ENCODE peak calls at places on chromosomes 6 and 20, in four cellular contexts. X is right lobe of liver, T is cardiac fibroblast, D is dorsolateral prefrontal cortex. N is an unnamed sample.

GRCh38 chr6:166720859-166721258 is 93.8 kb upstream of the RPS6KA2 start:
- DNase-seq in T (no peak), D (no peak), X (no peak), N (no peak)

GRCh38 chr6:46129301-46129633 is 522 bp upstream of the ENPP4 start:
- DNase-seq in T (no peak), X (no peak), D (no peak), N (no peak)

GRCh38 chr20:25325997-25326396 is 64.6 kb downstream of the ABHD12 start:
- DNase-seq in D (no peak), X (no peak), T (no peak), N (no peak)

GRCh38 chr20:2520617-2521016 is 11.9 kb upstream of the ZNF343 start:
- DNase-seq in D (no peak), T (no peak), X (no peak), N (no peak)

GRCh38 chr6:130959938-130960337 is 103.1 kb downstream of the EPB41L2 start:
- DNase-seq in D (no peak), X (no peak), T (no peak), N (no peak)

GRCh38 chr6:142013286-142013685 is 119.4 kb upstream of the GJE1 start:
- DNase-seq in D (no peak), T (peak; percentile 82), X (no peak), N (no peak)

GRCh38 chr6:84061613-84062398 is 28.2 kb downstream of the MRAP2 start:
- DNase-seq in D (no peak), T (no peak), X (no peak), N (no peak)

GRCh38 chr6:158703121-158703839 is 53.4 kb downstream of the SYTL3 start:
- DNase-seq in X (no peak), D (no peak), T (no peak), N (peak; percentile 79)

GRCh38 chr6:134372603-134373281 is 54.8 kb upstream of the SGK1 start:
- DNase-seq in X (peak; percentile 50), T (peak; percentile 80), D (no peak), N (peak; percentile 65)

GRCh38 chr6:73699656-73700055 is 3.7 kb downstream of the CD109 start:
- DNase-seq in X (no peak), D (no peak), T (peak; percentile 35), N (no peak)

GRCh38 chr6:35441205-35441604 is 10.9 kb upstream of the FANCE start:
- DNase-seq in X (no peak), T (no peak), D (no peak), N (peak; percentile 68)

DNA sequence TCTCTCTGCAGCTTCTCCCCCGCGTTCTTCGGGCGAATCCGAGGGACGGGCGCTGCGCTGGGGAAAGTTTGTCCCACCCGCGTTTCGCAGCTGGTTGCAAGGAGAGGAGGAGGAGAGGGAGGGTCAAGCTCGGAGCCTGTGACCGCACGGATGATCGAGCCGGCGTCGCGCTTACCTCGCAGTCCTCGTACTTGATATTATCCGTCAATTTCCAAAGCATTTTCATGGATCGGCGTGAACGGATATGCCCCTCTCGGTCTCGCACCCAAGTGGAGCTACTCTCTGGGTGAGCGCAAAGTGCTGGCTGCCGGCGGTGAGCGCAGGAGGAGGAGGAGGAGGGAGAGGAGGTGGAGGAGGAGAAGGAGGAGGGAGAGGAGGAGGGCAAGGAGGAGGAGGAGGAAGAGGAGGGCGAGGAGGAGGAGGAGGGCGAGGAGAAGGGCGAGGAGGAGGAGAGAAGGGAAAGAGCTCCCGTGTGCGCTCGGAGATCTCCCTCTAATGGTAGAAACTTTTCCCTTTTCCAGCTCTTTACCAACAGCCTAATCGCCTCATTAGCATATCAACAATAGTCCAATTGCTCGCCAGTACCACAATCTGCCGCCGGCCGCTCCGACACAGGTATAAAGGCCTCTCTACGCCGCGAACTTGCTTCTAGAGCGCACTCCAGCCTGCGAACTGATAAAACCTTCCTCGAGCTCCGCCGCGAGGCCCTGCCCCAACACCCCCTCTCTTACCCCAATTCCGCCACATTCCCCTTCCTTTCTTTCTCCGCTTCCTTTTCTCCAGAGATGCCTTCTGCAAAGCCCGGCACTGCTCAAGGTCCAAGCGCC is at the start of gene TFAP2A:
- DNase-seq in X (no peak), T (peak; percentile 61), D (no peak), N (no peak)
- H3K4me3 ChIP-seq in X (no peak within 1 kb of the TSS), T (no peak within 1 kb of the TSS), D (peak within 1 kb of the TSS; percentile 63), N (peak within 1 kb of the TSS; percentile 26)

GRCh38 chr20:52152416-52152815 is 39.2 kb downstream of the ZFP64 start:
- DNase-seq in X (no peak), D (no peak), T (no peak), N (no peak)
- H3K4me3 ChIP-seq in X (no peak overlapping the region), D (no peak overlapping the region), T (no peak overlapping the region), N (no peak overlapping the region)

DNA sequence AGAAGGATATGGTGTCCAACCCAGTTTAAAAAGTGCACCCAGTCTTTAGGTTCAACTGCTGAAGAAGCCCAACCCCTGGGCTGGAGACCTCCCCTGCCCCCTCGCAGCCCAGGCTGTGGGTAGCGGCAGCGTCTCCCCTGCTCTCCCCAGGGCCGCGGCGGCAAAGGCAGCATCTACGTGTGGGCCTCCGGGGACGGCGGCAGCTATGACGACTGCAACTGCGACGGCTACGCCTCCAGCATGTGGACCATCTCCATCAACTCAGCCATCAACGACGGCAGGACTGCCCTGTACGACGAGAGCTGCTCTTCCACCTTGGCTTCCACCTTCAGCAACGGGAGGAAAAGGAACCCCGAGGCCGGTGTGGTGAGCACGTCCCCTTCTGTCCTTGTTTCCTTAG is 77.6 kb downstream of the BFSP1 start:
- DNase-seq in T (no peak), X (no peak), D (no peak), N (no peak)
- H3K4me3 ChIP-seq in T (no peak overlapping the region), X (no peak overlapping the region), D (no peak overlapping the region), N (no peak overlapping the region)

GRCh38 chr20:45892828-45893500 is 1.8 kb downstream of the CTSA start:
- DNase-seq in T (no peak), D (no peak), X (peak; percentile 28), N (no peak)
- H3K4me3 ChIP-seq in T (no peak overlapping the region), D (no peak overlapping the region), X (no peak overlapping the region), N (no peak overlapping the region)

GRCh38 chr6:127939442-127940066 is 38.7 kb upstream of the THEMIS start:
- DNase-seq in T (peak; percentile 62), D (no peak), X (no peak), N (no peak)
- H3K4me3 ChIP-seq in T (no peak overlapping the region), D (no peak overlapping the region), X (no peak overlapping the region), N (no peak overlapping the region)

DNA sequence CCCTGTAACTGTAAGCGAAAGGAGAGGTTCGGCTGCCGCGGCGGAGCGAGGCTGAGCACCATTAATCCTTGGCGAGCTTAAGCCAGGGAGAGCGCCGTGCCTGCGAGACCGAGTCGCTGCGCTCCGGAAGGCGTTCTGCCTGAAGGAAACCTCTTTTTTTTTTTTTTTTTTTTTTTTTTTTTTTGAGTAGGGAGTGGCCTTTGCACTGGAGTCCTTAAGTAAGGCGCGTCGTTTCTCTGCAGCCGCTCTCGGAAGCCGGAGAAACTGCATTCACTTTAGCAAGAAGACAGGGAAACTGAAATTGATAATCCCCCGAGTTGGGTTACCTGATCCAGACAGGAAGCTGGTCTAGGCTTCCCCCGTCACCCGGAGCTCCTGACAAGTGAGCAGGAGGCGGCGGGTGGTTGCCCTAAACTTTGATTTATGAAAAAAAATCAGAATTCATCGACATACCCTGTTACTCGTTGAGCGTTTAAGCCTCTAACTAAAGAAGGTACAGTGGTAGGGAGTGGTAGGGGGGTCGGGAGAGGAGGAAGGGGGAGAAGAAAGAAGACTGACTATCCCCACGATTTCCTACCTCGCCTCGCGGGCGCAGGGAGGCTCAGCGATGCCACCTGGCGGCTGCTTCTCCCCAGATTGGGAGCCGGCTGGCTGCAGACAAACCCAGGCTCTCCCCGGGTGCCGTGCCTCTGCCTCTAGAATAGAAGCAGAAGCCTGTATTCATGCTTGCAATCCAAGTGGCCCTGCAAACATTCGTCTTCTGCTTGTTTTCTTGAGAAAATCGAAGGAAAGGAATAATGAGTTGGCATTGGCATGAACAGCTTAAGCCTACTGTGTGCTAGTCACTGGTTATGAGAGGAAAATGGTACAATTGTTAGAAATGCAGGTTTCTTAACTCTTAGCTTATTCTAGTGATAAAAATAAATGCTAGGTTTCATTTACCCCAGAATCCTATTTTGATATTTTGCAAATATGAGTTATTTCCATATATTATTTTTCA is 4.4 kb upstream of the SOX4 start:
- DNase-seq in T (peak; percentile 93), D (peak; percentile 77), X (peak; percentile 93), N (peak; percentile 95)
- H3K4me3 ChIP-seq in T (peak overlapping the region; percentile 67), D (peak overlapping the region; percentile 77), X (peak overlapping the region; percentile 50), N (peak overlapping the region; percentile 58)

GRCh38 chr20:46849751-46850150 is 44.9 kb upstream of the EYA2 start:
- DNase-seq in D (no peak), X (no peak), T (no peak), N (no peak)

GRCh38 chr20:46851746-46852145 is 42.9 kb upstream of the EYA2 start:
- DNase-seq in D (no peak), X (no peak), T (no peak), N (no peak)

GRCh38 chr20:46850416-46850815 is 44.2 kb upstream of the EYA2 start:
- DNase-seq in D (no peak), X (no peak), T (no peak), N (no peak)

GRCh38 chr20:46852313-46852712 is 42.3 kb upstream of the EYA2 start:
- DNase-seq in T (no peak), X (no peak), D (no peak), N (no peak)

DNA sequence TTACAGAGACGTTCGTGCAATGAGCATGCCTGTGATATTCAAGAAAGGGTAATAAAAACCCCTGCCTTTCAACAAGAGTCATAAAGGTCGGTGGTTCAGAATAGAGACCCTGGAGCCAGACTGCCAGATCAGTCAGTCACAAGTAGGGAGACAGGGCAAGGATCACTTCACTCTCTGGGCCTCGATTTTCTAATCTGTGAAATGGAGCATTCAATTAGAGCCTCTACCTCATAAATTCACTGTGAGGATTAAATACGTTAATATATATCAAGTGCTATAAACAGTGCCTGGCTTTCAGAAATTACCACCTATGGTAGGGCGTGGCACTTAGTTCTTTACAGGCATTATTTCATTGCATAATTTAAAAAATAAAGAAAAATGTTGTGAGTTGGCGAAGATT is 43.7 kb upstream of the EYA2 start:
- DNase-seq in X (no peak), D (no peak), T (no peak), N (no peak)
- H3K4me3 ChIP-seq in X (no peak overlapping the region), D (no peak overlapping the region), T (no peak overlapping the region), N (no peak overlapping the region)

DNA sequence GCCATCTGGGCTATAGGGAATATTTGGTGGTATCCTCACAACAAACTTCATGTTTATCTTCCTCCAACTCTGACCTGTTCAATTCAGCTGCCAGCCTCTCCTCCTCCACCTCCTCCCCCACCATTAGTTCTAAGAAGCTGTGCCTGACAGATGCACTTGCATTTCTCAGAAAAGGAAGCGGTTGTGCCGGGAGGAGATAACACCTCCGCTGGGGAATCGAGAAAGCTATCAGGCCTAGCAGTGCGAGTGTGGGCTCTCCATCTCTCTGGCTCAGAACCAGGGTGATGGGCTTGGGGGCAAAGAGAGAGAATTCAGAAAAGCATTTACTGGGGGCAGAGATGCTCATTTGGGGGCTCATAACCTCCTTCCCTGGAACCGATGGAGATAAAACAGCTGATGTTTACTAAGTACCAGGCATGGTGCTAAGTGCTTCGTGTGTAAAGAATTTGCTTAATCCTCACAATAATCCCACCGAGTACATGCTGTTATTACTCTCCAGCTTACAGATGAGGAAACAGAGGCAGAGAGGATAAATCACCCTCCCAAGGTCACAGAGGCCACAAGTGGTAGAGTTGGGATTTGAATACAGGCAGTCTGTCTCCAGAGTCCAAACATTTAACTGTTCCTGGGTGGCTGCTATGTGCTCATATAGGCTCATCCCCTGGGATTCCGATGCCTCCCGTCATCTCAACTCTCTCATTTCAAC is 38.3 kb downstream of the COX4I2 start:
- DNase-seq in D (no peak), T (peak; percentile 74), X (no peak), N (no peak)
- H3K4me3 ChIP-seq in D (no peak overlapping the region), T (peak overlapping the region; percentile 28), X (no peak overlapping the region), N (no peak overlapping the region)

GRCh38 chr6:41645007-41645618 is 6.8 kb downstream of the MDFI start:
- DNase-seq in D (no peak), T (no peak), X (peak; percentile 0), N (no peak)
- H3K4me3 ChIP-seq in D (no peak overlapping the region), T (no peak overlapping the region), X (no peak overlapping the region), N (no peak overlapping the region)